ENCODE peak calls at places on chromosomes 1 and 21, in six cellular contexts. B is K562, J is GM12891, S is H1, N is HepG2, K is GM12878. M is an unnamed sample.

GRCh38 chr1:52676249-52676903 is 21.8 kb downstream of the COA7 start:
- DNase-seq in B (no peak), J (no peak), S (no peak), N (no peak), K (no peak), M (no peak)

GRCh38 chr1:25809283-25809926 is 9.4 kb downstream of the SELENON start:
- DNase-seq in B (no peak), J (no peak), S (no peak), N (no peak), K (no peak), M (peak)

GRCh38 chr1:55211456-55211855 is 3.7 kb downstream of the USP24 start:
- DNase-seq in B (no peak), J (no peak), S (no peak), N (peak), K (no peak), M (no peak)

GRCh38 chr21:26572668-26573381 is at the start of gene CYYR1:
- DNase-seq in B (no peak), J (no peak), S (peak), N (no peak), K (no peak), M (no peak)

GRCh38 chr1:201371841-201372240 is 5.6 kb downstream of the TNNT2 start:
- DNase-seq in B (no peak), J (no peak), S (no peak), N (no peak), K (no peak), M (no peak)

GRCh38 chr1:4396571-4396970 is 257.8 kb upstream of the AJAP1 start:
- DNase-seq in B (no peak), J (no peak), S (no peak), N (no peak), K (no peak), M (no peak)

GRCh38 chr1:192061556-192061955 is 96.7 kb upstream of the RGS18 start:
- DNase-seq in B (no peak), J (no peak), S (no peak), N (no peak), K (no peak), M (no peak)

GRCh38 chr1:215393476-215393875 is 173.6 kb upstream of the KCTD3 start:
- DNase-seq in B (no peak), J (no peak), S (no peak), N (no peak), K (no peak), M (no peak)

GRCh38 chr1:204507317-204508105 is 8.7 kb upstream of the MDM4 start:
- DNase-seq in B (peak), J (no peak), S (peak), N (peak), K (no peak), M (no peak)

GRCh38 chr1:153921803-153922075 is 1.0 kb downstream of the GATAD2B start:
- DNase-seq in B (no peak), J (no peak), S (no peak), N (no peak), K (no peak), M (no peak)

GRCh38 chr1:55195523-55196233 is 19.5 kb downstream of the USP24 start:
- DNase-seq in B (no peak), J (no peak), S (no peak), N (no peak), K (no peak), M (no peak)

GRCh38 chr1:70497152-70497551 is 86.1 kb downstream of the CTH start:
- DNase-seq in B (no peak), J (no peak), S (no peak), N (no peak), K (no peak), M (no peak)

GRCh38 chr1:222074317-222074716 is 332.4 kb upstream of the DUSP10 start:
- DNase-seq in B (no peak), J (no peak), S (no peak), N (no peak), K (no peak), M (no peak)
- TF ChIP-seq POLR2AphosphoS5 in B (no peak), J (no peak), S (no peak), N (no peak), K (no peak), M (no peak)

GRCh38 chr1:109827986-109828385 is 64.3 kb upstream of the EPS8L3 start:
- DNase-seq in B (peak), J (no peak), S (no peak), N (no peak), K (no peak), M (no peak)
- TF ChIP-seq TAF1 in B (no peak), J (no peak), S (no peak), N (no peak), K (no peak), M (no peak)

GRCh38 chr1:156118175-156118868 is 3.8 kb downstream of the LMNA start:
- DNase-seq in B (no peak), J (no peak), S (no peak), N (peak), K (no peak), M (no peak)

GRCh38 chr1:156117414-156118174 is 3.1 kb downstream of the LMNA start:
- DNase-seq in B (no peak), J (no peak), S (no peak), N (no peak), K (no peak), M (no peak)

GRCh38 chr1:156121441-156121840 is 6.9 kb downstream of the LMNA start:
- DNase-seq in B (no peak), J (no peak), S (no peak), N (no peak), K (no peak), M (no peak)

GRCh38 chr1:156120318-156120717 is 5.8 kb downstream of the LMNA start:
- DNase-seq in B (no peak), J (no peak), S (no peak), N (no peak), K (no peak), M (no peak)

GRCh38 chr1:156119503-156120209 is 5.1 kb downstream of the LMNA start:
- DNase-seq in B (peak), J (no peak), S (no peak), N (no peak), K (no peak), M (no peak)
- TF ChIP-seq POLR2A in B (no peak), J (no peak), S (no peak), N (no peak), K (no peak), M (no peak)

DNA sequence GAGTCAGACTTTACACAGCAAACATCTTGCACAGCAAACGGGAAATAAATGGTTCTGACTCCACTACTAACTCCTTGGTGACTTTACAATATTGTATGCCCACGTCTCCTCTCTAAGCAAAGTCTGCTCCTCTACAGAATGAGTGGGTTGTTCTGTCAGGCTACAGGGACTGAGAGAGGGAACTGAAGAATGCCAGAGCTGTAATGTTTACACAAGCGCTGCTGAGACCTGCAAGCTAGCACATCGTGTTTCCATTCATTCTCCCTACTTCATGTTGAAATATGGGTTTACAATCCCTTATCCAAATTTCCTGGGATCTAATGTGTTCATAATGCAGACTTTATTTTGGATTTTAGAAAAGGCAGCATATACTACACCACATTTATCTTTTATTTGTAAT is 15.9 kb downstream of the DAB1 start:
- DNase-seq in B (no peak), J (no peak), S (no peak), N (no peak), K (no peak), M (no peak)
- TF ChIP-seq POLR2AphosphoS5 in B (no peak), J (no peak), S (no peak), N (no peak), K (no peak), M (no peak)

GRCh38 chr1:41467673-41468072 is 16.8 kb downstream of the EDN2 start:
- DNase-seq in B (no peak), J (no peak), S (no peak), N (no peak), K (no peak), M (no peak)
- TF ChIP-seq TAF1 in B (no peak), J (no peak), S (no peak), N (no peak), K (no peak), M (no peak)

GRCh38 chr1:193614817-193615216 is 428.4 kb upstream of the B3GALT2 start:
- DNase-seq in B (no peak), J (no peak), S (no peak), N (no peak), K (peak), M (no peak)
- TF ChIP-seq POLR2A in B (no peak), J (no peak), S (no peak), N (no peak), K (no peak), M (no peak)

GRCh38 chr1:1630191-1630964 is 1.6 kb upstream of the MMP23B start:
- DNase-seq in B (no peak), J (peak), S (peak), N (no peak), K (peak), M (peak)

GRCh38 chr1:1631793-1632420 is at the start of gene MMP23B:
- DNase-seq in B (no peak), J (peak), S (no peak), N (no peak), K (no peak), M (peak)

GRCh38 chr1:1628656-1629429 is 3.1 kb upstream of the MMP23B start:
- DNase-seq in B (no peak), J (peak), S (no peak), N (no peak), K (no peak), M (no peak)

GRCh38 chr1:1629430-1630190 is 2.4 kb upstream of the MMP23B start:
- DNase-seq in B (no peak), J (peak), S (no peak), N (no peak), K (no peak), M (peak)

GRCh38 chr1:1630965-1631792 is 794 bp upstream of the MMP23B start:
- DNase-seq in B (no peak), J (peak), S (no peak), N (no peak), K (no peak), M (peak)
- TF ChIP-seq POLR2AphosphoS5 in B (no peak), J (no peak), S (no peak), N (no peak), K (no peak), M (no peak)

GRCh38 chr1:119675349-119676343 is 27.6 kb upstream of the ZNF697 start:
- DNase-seq in B (peak), J (no peak), S (no peak), N (peak), K (peak), M (peak)
- TF ChIP-seq TAF1 in B (no peak), J (no peak), S (peak), N (no peak), K (no peak), M (no peak)

DNA sequence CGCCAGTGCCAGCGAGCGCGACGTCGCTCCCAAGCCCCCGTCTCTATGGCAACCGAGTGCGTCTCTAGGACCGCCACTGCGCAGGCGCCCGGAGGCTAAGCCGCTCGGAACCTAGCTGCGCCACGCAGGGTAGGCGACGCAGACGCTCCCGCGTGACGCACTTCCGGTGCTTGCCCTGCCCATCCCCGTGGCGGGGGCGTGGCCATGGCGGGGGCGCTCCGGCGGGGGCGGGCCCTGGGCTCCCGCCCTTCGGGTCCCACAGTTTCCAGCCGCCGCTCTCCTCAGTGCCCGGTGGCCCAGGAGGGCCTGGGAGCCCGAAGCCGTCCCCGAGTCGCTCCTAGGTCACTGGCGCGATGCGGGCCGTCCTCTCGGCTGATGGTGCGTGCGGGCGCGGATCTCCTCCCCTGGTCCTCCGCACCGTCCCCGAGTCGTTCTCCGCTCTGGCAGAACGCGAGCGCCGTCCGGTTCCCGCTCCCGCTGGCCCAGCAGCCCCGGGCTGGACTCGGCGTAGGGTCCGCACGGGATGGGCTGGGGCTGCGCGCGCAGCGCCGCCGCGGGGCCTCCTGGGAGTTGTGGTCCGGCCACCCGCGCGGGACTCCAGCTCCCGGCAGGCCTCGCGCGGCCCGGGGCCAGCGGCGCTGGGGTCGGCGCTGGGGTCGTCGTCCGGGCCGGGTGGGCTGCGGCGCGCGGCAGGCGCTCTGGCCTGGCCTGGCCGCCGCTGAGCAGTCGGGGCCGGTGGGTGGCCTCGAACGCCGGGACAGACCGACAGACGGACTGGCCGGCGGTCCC is at the start of gene MIB2:
- DNase-seq in B (peak), J (peak), S (peak), N (peak), K (peak), M (peak)
- TF ChIP-seq POLR2A in B (peak), J (peak), S (no peak), N (no peak), K (peak), M (peak)

DNA sequence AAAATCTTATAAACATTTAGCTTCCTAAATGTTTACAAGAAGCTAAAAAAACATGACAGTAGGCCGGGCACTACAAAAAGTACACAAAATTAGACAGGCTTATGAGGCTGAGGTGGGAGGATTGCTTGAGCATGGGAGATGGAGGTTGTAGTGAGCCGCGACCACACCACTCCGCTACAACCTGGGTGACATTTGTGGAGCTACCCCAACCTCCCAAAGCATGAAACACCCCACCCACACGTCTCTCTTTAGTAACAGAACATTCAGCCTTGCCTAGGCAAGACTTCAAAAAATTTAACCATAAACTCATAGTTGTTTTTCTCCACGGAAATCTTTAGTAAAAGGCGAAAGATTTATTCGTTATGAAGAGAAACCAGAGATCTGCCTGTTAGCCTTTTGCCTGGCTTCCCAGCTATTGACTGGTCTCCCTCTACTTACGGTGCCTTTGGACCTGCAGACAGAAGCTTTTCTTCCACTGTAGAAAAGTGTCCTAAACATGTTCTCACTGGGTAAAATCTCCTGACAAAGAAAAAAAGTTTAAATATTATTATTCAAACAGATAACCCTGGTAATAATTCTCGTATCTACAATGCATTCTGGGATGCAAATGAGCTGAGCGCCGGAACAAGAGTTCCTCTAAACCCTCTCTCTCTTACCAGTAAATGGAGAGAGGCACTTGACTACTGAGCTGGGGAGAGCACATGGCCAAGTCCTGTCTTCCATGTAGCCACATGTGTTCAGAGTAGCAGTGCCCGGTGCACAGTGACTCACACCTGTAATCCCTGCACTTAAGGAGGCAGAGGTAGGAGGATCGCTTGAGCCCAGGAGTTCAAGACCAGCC is 9.2 kb downstream of the RNU5D-1 start:
- DNase-seq in B (peak), J (peak), S (no peak), N (peak), K (peak), M (peak)
- TF ChIP-seq POLR2AphosphoS5 in B (peak), J (peak), S (peak), N (peak), K (peak), M (peak)